ENCODE peak calls at places on chromosomes 7 and 10, in ten cellular contexts. Q is sigmoid colon, V is endothelial cell of umbilical vein, T is esophagus muscularis mucosa, L is spleen, Z is HCT116, G is stomach, P is GM12892, Y is suprapubic skin, E is GM12878. R is an unnamed sample.

GRCh38 chr10:3807928-3808496 is 23.0 kb upstream of the KLF6 start:
- DNase-seq in L (no peak), Q (no peak), Z (no peak), P (no peak), Y (no peak), V (no peak), E (no peak), G (no peak), T (peak), R (no peak)

GRCh38 chr7:100691676-100692577 is 2.1 kb downstream of the GIGYF1 start:
- DNase-seq in T (no peak), Z (no peak), G (peak), P (peak), E (no peak), L (peak), Q (peak), Y (no peak), V (peak), R (peak)

GRCh38 chr10:91617073-91617580 is 15.7 kb downstream of the PPP1R3C start:
- DNase-seq in V (peak), P (no peak), T (no peak), Y (no peak), L (no peak), G (no peak), Z (no peak), Q (no peak), E (no peak), R (no peak)

GRCh38 chr10:86498608-86499007 is 23.0 kb downstream of the WAPL start:
- DNase-seq in Z (no peak), G (no peak), Q (no peak), V (no peak), L (no peak), P (no peak), Y (no peak), T (no peak), E (no peak), R (no peak)

GRCh38 chr10:103177123-103177522 is 15.9 kb downstream of the NT5C2 start:
- DNase-seq in T (no peak), P (no peak), V (no peak), L (no peak), Q (no peak), Y (no peak), G (no peak), E (no peak), Z (no peak), R (no peak)

GRCh38 chr10:8297107-8297506 is 242.6 kb downstream of the GATA3 start:
- DNase-seq in V (no peak), Y (no peak), G (no peak), E (no peak), L (no peak), Z (no peak), P (no peak), T (no peak), Q (no peak), R (no peak)

GRCh38 chr7:47291461-47292051 is 290.4 kb downstream of the TNS3 start:
- DNase-seq in L (no peak), G (no peak), Q (no peak), V (peak), Y (peak), T (peak), E (peak), P (no peak), Z (peak), R (peak)

GRCh38 chr10:43287056-43288007 is 20.5 kb upstream of the RASGEF1A start:
- DNase-seq in E (peak), Q (no peak), P (no peak), G (peak), L (peak), Z (peak), Y (peak), T (no peak), V (peak), R (no peak)

GRCh38 chr7:132932321-132933075 is 149.4 kb downstream of the CHCHD3 start:
- DNase-seq in Q (no peak), E (no peak), Z (no peak), P (no peak), T (no peak), Y (no peak), V (no peak), L (no peak), G (no peak), R (no peak)

GRCh38 chr7:121604627-121605296 is 208.7 kb upstream of the FAM3C start:
- DNase-seq in Y (no peak), T (no peak), Z (no peak), Q (no peak), E (no peak), P (no peak), G (no peak), V (no peak), L (no peak), R (no peak)

GRCh38 chr10:109953745-109954144 is 30.4 kb upstream of the XPNPEP1 start:
- DNase-seq in E (no peak), T (no peak), L (no peak), P (no peak), Z (no peak), Q (no peak), G (no peak), Y (no peak), V (no peak), R (no peak)

GRCh38 chr10:3805791-3806381 is 20.9 kb upstream of the KLF6 start:
- DNase-seq in L (peak), G (no peak), Q (peak), V (peak), E (no peak), T (peak), P (no peak), Y (no peak), Z (peak), R (peak)

GRCh38 chr7:2968176-2968575 is 75.5 kb downstream of the CARD11 start:
- DNase-seq in Y (peak), E (no peak), P (no peak), Z (no peak), G (peak), L (peak), V (no peak), Q (peak), T (no peak), R (no peak)

GRCh38 chr10:119500138-119500795 is 42.3 kb downstream of the RGS10 start:
- DNase-seq in E (no peak), Z (no peak), P (no peak), V (peak), T (no peak), G (no peak), Q (no peak), Y (no peak), L (no peak), R (no peak)

GRCh38 chr10:5956146-5956914 is 21.0 kb downstream of the IL15RA start:
- DNase-seq in T (no peak), Y (peak), Q (peak), P (no peak), G (no peak), E (no peak), Z (no peak), L (peak), V (no peak), R (no peak)
- TF ChIP-seq POLR2A in T (no peak), Y (no peak), Q (no peak), P (no peak), G (no peak), E (no peak), Z (no peak), L (no peak), V (no peak), R (no peak)

DNA sequence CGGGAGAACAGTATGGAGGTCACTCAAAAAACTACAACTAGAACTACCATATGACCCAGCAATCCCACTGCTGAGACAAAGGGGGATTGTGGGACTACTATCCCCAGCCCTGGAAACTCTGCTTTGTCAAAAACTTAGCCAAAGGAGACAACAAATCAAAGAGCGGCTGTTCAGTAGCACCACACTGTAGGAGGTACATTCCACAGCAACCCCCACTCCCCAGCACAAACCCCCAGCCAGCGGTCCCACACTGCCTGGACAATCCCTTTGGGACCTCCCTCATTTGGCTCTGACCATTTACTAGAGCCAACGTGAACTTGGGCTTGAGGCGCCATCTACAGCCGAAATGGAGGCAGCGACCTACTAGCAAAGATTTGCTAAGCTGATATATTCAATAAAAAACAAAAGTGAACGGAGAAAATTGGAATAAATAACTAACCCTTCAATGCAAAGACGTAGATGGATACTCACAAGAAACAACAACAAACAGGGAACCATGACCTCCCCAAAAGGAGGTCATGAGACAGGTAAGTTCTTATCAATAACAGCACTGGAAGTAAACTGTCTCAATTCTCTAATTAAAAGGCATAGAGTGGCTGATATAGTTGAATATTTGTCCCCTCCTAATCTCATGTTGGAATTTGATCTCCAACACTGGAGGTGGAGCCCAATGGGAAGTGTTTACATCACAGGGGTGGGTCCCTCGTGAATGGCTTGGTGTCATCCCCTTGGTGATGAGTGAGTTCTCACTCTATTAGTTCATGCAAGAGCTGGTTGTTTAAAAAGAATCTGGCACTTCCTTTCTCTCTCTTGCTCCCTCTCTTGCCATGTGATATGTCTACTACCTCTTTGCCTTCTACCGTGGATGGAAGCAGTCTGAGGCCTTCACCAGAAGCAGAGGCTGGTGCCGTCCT is 119.0 kb upstream of the KCNMA1 start:
- DNase-seq in E (no peak), T (no peak), L (no peak), Q (no peak), Z (peak), Y (no peak), G (no peak), V (peak), P (no peak), R (no peak)
- TF ChIP-seq POLR2AphosphoS5 in E (no peak), T (no peak), L (no peak), Q (no peak), Z (no peak), Y (no peak), G (no peak), V (no peak), P (no peak), R (no peak)

GRCh38 chr10:133525444-133525843 is 1.7 kb upstream of the CYP2E1 start:
- DNase-seq in Q (no peak), P (no peak), G (no peak), Z (no peak), V (no peak), L (no peak), Y (no peak), E (no peak), T (no peak), R (no peak)

GRCh38 chr10:133516072-133516471 is 11.1 kb upstream of the CYP2E1 start:
- DNase-seq in G (no peak), L (no peak), P (no peak), Y (no peak), Q (no peak), E (no peak), V (no peak), T (no peak), Z (no peak), R (no peak)

GRCh38 chr10:133515471-133515870 is 11.7 kb upstream of the CYP2E1 start:
- DNase-seq in V (no peak), L (no peak), Y (no peak), P (no peak), E (no peak), G (no peak), Q (no peak), T (no peak), Z (no peak), R (no peak)

GRCh38 chr10:133523631-133524203 is 3.4 kb upstream of the CYP2E1 start:
- DNase-seq in E (no peak), Q (no peak), Y (no peak), G (no peak), V (no peak), P (no peak), Z (peak), L (no peak), T (no peak), R (no peak)

DNA sequence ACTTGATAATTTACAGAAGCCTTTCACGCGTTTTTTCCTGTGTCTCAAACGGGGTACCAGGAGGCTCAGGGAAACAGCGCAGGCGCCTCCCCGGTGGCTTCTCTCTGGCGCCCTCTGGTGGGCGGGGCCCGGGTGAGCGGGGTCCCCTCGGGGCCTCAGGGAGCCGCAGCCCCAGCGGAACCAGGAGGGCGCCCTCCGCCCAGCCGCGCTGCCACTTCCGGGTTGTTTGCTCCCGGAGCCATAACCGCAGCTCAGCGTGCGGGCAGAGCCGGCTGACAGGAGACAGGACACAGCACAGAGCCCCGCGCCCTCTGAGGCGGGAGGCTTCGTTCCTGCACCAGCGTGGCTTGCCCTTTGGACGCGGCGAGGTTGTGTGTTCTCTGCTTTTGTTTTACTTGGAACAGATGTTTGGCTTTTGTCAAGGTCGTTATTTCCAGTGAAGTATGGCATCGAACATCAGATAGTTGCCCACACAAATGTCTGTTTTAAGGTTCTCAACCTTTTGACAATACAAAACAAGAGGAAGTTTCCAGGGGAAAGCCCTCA is 6.9 kb upstream of the CYP2E1 start:
- DNase-seq in L (peak), Y (peak), P (peak), G (peak), T (peak), V (peak), Z (peak), E (peak), Q (peak), R (no peak)
- TF ChIP-seq POLR2A in L (no peak), Y (no peak), P (no peak), G (no peak), T (no peak), V (no peak), Z (no peak), E (peak), Q (peak), R (no peak)

DNA sequence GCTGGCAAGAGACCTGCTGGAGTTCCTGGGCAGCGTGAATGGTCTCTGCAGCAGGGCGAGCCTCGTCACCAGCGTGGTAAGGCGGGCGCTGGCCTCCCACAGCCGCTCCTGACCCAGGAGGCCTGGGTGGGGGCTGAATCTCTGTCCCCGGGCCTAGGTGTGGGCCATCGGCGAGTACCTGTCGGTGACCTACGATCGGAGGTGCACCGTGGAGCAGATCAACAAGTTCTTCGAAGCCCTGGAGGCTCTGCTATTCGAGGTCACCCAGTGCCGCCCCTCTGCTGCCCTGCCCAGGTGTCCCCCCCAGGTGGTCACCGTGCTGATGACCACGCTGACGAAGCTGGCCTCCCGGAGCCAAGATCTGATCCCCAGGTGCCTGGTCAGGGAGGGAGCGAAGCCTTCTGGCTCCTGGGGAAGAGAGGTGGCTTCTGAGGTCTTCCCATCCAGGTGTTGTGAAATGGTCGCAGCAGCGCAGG is 15.1 kb downstream of the AP5Z1 start:
- DNase-seq in E (no peak), T (no peak), Q (no peak), Y (no peak), P (no peak), V (no peak), G (no peak), Z (no peak), L (no peak), R (no peak)
- TF ChIP-seq POLR2AphosphoS5 in E (peak), T (no peak), Q (no peak), Y (no peak), P (no peak), V (no peak), G (no peak), Z (no peak), L (peak), R (no peak)

GRCh38 chr7:138161600-138162081 is 85.4 kb downstream of the AKR1D1 start:
- DNase-seq in L (peak), V (peak), Y (no peak), Z (peak), E (peak), G (peak), Q (peak), T (no peak), P (peak), R (no peak)
- TF ChIP-seq POLR2A in L (no peak), V (no peak), Y (no peak), Z (no peak), E (no peak), G (no peak), Q (no peak), T (no peak), P (no peak), R (no peak)

GRCh38 chr10:88411772-88412349 is 171.3 kb downstream of the RNLS start:
- DNase-seq in E (no peak), G (no peak), L (no peak), P (no peak), Z (no peak), Q (no peak), V (no peak), T (no peak), Y (no peak), R (no peak)

GRCh38 chr10:88409824-88410223 is 173.3 kb downstream of the RNLS start:
- DNase-seq in G (no peak), Z (no peak), P (no peak), V (no peak), Y (no peak), T (no peak), Q (no peak), L (no peak), E (no peak), R (no peak)

GRCh38 chr10:88415533-88416130 is 167.5 kb downstream of the RNLS start:
- DNase-seq in G (no peak), P (no peak), Z (no peak), Y (no peak), Q (no peak), E (no peak), V (no peak), T (no peak), L (no peak), R (no peak)

GRCh38 chr10:88417337-88417736 is 165.8 kb downstream of the RNLS start:
- DNase-seq in V (no peak), T (no peak), Y (no peak), Z (no peak), Q (no peak), G (no peak), L (no peak), E (no peak), P (no peak), R (no peak)

DNA sequence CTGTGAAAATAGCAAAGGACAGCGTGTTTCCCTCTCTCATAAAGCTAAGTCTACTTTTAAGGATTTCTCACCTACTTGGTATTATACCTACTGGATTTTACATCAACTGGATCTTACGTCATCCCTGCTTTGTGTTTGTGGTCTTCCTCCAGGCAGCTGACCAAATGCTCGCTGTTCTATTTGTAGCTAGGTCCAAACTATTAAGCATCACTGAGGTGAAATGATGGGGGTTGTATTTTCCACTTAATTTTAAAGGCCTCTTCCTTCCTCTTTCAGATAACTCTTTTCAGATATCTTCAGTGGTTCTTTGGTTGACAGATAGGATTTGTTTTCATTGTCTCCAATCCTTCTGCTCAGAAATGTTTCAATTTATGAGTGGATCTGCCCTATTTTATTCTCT is 169.7 kb downstream of the RNLS start:
- DNase-seq in P (no peak), Y (no peak), T (no peak), Z (no peak), E (no peak), G (no peak), L (no peak), Q (no peak), V (no peak), R (no peak)
- TF ChIP-seq POLR2AphosphoS5 in P (no peak), Y (no peak), T (no peak), Z (no peak), E (no peak), G (no peak), L (no peak), Q (no peak), V (no peak), R (no peak)

DNA sequence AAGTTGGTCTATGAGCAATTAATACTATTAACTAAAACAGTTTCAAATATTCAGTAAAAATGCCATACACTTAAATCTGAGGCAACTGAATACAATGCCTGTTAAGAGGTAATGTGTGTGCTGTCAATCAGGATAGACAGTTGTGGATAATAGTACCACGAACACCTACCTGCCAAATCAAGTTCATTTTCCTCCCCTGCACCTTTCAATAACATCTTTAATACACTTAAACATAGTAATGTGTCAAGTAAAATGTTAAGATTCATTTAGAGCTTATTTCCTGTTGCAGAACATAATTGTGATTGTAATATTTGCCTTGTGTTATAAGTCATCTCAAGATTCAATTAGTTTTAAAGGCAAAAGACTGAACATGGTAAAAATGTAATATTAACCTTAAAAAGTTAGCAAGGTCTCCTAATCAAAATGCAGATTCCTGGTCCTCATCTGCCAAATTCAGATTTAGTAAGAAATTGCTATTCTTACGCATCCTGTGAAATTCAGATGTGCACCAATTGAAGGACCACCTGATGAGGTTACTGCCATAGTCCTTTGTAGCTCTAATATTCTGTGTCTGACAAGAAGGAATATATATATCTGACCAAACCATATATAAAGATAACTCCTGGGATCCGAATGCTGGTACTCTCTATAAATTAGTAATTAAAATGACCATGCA is 37.1 kb downstream of the COL1A2 start:
- DNase-seq in G (no peak), P (no peak), L (no peak), Z (no peak), T (no peak), Y (no peak), V (no peak), E (no peak), Q (no peak), R (no peak)
- TF ChIP-seq POLR2A in G (no peak), P (no peak), L (no peak), Z (no peak), T (no peak), Y (no peak), V (no peak), E (no peak), Q (no peak), R (no peak)

R was measured in vagina.